ENCODE peak calls at places on chromosome 2, in five cellular contexts. D, Q, U, X and V are unnamed samples.

GRCh38 chr2:224217962-224218347 is 178.9 kb upstream of the SERPINE2 start:
- DNase-seq in D (peak; percentile 83), Q (no peak), U (no peak), X (peak; percentile 28), V (no peak)

GRCh38 chr2:38601463-38602135 is 1.1 kb downstream of the HNRNPLL start:
- DNase-seq in D (peak; percentile 56), Q (peak; percentile 61), U (no peak), X (peak; percentile 16), V (no peak)

GRCh38 chr2:108907822-108908716 is 81.0 kb downstream of the EDAR start:
- DNase-seq in D (no peak), Q (peak; percentile 26), U (no peak), X (no peak), V (no peak)

GRCh38 chr2:11446733-11447248 is 19.2 kb downstream of the E2F6 start:
- DNase-seq in D (peak; percentile 74), Q (peak; percentile 73), U (peak; percentile 8), X (peak; percentile 78), V (peak; percentile 48)

GRCh38 chr2:5479265-5479928 is 212.8 kb upstream of the SOX11 start:
- DNase-seq in D (no peak), Q (no peak), U (no peak), X (no peak), V (no peak)

GRCh38 chr2:55992465-55992864 is 68.9 kb upstream of the EFEMP1 start:
- DNase-seq in D (peak; percentile 99), Q (peak; percentile 47), U (no peak), X (peak; percentile 36), V (no peak)

GRCh38 chr2:25283921-25284320 is 57.8 kb downstream of the DNMT3A start:
- DNase-seq in D (no peak), Q (no peak), U (no peak), X (no peak), V (no peak)

GRCh38 chr2:207248702-207249355 is 83.1 kb upstream of the KLF7 start:
- DNase-seq in D (peak; percentile 34), Q (no peak), U (no peak), X (no peak), V (no peak)

GRCh38 chr2:180604077-180604476 is 376.3 kb upstream of the UBE2E3 start:
- DNase-seq in D (peak; percentile 19), Q (no peak), U (no peak), X (peak; percentile 14), V (no peak)

GRCh38 chr2:167686691-167687090 is 560.7 kb downstream of the STK39 start:
- DNase-seq in D (no peak), Q (no peak), U (no peak), X (no peak), V (no peak)

GRCh38 chr2:68806511-68807109 is 64.6 kb downstream of the BMP10 start:
- DNase-seq in D (peak; percentile 72), Q (no peak), U (no peak), X (no peak), V (no peak)

GRCh38 chr2:88016948-88017779 is 817 bp upstream of the RNU2-63P start:
- DNase-seq in D (no peak), Q (peak; percentile 85), U (peak; percentile 42), X (peak; percentile 80), V (peak; percentile 67)

GRCh38 chr2:200585730-200586643 is at the start of gene AOX1:
- DNase-seq in D (peak; percentile 67), Q (peak; percentile 75), U (no peak), X (peak; percentile 73), V (peak; percentile 48)

GRCh38 chr2:201129044-201129505 is 13.1 kb downstream of the CFLAR start:
- DNase-seq in D (peak; percentile 82), Q (no peak), U (no peak), X (peak; percentile 71), V (peak; percentile 59)

GRCh38 chr2:61238221-61238620 is 76.2 kb downstream of the C2orf74 start:
- DNase-seq in D (no peak), Q (no peak), U (no peak), X (no peak), V (no peak)

GRCh38 chr2:85468704-85469349 is 50.3 kb downstream of the SH2D6 start:
- DNase-seq in D (peak; percentile 65), Q (peak; percentile 74), U (no peak), X (peak; percentile 56), V (peak; percentile 87)

GRCh38 chr2:101231253-101231652 is 21.4 kb upstream of the CNOT11 start:
- DNase-seq in D (no peak), Q (no peak), U (no peak), X (no peak), V (no peak)

GRCh38 chr2:128388414-128389032 is 69.9 kb upstream of the HS6ST1 start:
- DNase-seq in D (peak; percentile 37), Q (no peak), U (no peak), X (peak; percentile 48), V (peak; percentile 7)

GRCh38 chr2:232235206-232235605 is 143.3 kb upstream of the ALPP start:
- DNase-seq in D (no peak), Q (no peak), U (no peak), X (no peak), V (no peak)

GRCh38 chr2:233349005-233349998 is 5.0 kb upstream of the DGKD start:
- DNase-seq in D (no peak), Q (peak; percentile 90), U (no peak), X (peak; percentile 21), V (peak; percentile 48)

GRCh38 chr2:57207191-57207590 is 839.4 kb upstream of the VRK2 start:
- DNase-seq in D (no peak), Q (no peak), U (no peak), X (no peak), V (no peak)

GRCh38 chr2:11867926-11868325 is 121.5 kb downstream of the LPIN1 start:
- DNase-seq in D (no peak), Q (no peak), U (no peak), X (no peak), V (no peak)

GRCh38 chr2:71679481-71679880 is 226.1 kb downstream of the DYSF start:
- DNase-seq in D (no peak), Q (peak; percentile 40), U (no peak), X (no peak), V (no peak)

GRCh38 chr2:166344286-166345113 is 31.2 kb downstream of the SCN9A start:
- DNase-seq in D (peak; percentile 75), Q (no peak), U (no peak), X (no peak), V (no peak)

GRCh38 chr2:158496986-158497385 is 40.2 kb downstream of the PKP4 start:
- DNase-seq in D (no peak), Q (no peak), U (no peak), X (no peak), V (no peak)

GRCh38 chr2:99607454-99607853 is 117.6 kb upstream of the REV1 start:
- DNase-seq in D (no peak), Q (no peak), U (no peak), X (no peak), V (no peak)

GRCh38 chr2:142218471-142218870 is 87.7 kb upstream of the LRP1B start:
- DNase-seq in D (peak; percentile 0), Q (no peak), U (no peak), X (no peak), V (no peak)

GRCh38 chr2:218736535-218736934 is 25.9 kb downstream of the TTLL4 start:
- DNase-seq in D (no peak), Q (no peak), U (no peak), X (no peak), V (no peak)

GRCh38 chr2:170740660-170741059 is 25.5 kb downstream of the SP5 start:
- DNase-seq in D (no peak), Q (no peak), U (no peak), X (no peak), V (no peak)

GRCh38 chr2:219178377-219179175 is 501 bp downstream of the RETREG2 start:
- DNase-seq in D (peak; percentile 67), Q (peak; percentile 75), U (peak; percentile 40), X (peak; percentile 73), V (peak; percentile 50)

GRCh38 chr2:16773080-16773713 is 107.6 kb upstream of the CYRIA start:
- DNase-seq in D (peak; percentile 74), Q (no peak), U (no peak), X (peak; percentile 77), V (peak; percentile 38)

GRCh38 chr2:47616506-47616905 is 166.4 kb upstream of the MSH6 start:
- DNase-seq in D (no peak), Q (no peak), U (no peak), X (no peak), V (no peak)

GRCh38 chr2:214135966-214136365 is 274.9 kb upstream of the VWC2L start:
- DNase-seq in D (peak; percentile 49), Q (no peak), U (no peak), X (no peak), V (no peak)

GRCh38 chr2:86695053-86695691 is 24.9 kb upstream of the RMND5A start:
- DNase-seq in D (peak; percentile 11), Q (peak; percentile 73), U (no peak), X (peak; percentile 85), V (peak; percentile 44)

GRCh38 chr2:9194352-9194751 is 12.3 kb upstream of the ASAP2 start:
- DNase-seq in D (no peak), Q (no peak), U (no peak), X (no peak), V (no peak)
- H3K27ac ChIP-seq in D (peak overlapping the region; percentile 100), Q (no peak overlapping the region), U (no peak overlapping the region), X (no peak overlapping the region), V (peak overlapping the region; percentile 79)

GRCh38 chr2:236748801-236749200 is 179.2 kb downstream of the ACKR3 start:
- DNase-seq in D (peak; percentile 21), Q (no peak), U (no peak), X (no peak), V (peak; percentile 58)
- H3K27ac ChIP-seq in D (no peak overlapping the region), Q (no peak overlapping the region), U (no peak overlapping the region), X (no peak overlapping the region), V (no peak overlapping the region)

DNA sequence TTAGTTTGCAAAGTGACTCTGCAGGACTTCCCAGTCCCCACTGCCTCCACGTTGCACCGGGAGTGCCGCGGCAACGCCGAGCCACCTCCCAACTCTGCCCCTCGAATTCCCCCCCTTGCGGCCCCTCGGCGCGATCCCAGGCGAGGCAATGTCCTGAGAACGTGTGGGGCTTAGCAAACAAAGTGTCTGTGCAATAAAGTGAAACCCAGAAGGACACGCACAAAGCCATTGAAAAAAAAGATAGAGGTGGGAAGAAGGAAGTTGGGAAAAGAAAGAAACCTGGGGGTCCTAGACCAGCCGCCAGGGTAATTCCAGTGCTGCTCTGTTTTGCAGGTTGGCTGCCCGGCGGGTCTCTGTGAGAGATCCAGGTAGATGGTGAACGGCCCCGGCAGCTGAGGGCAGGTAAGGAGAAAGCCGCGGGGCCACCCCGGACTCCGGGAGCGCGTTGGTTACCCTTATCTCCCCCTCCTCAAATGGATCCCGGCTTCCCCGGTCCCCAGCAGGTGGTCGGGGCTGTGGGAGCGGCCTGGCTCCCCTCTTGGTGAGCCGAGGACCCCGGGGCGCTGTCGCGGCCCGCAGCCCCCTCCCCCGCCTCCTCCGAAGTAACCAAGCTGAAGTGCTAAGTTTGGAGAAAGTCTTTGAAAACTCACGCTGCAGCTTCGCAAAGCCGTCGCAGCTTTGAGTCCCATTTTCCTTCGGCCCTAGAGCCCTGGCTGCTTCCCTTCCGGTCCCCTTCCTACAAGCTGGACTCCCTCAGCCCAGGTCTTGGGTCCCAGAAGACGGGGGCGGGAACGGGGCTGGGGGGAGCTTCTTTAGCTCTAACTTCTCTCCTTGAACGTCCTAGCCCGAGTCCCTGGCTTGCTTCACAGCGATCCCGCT is 525 bp downstream of the OTX1 start:
- DNase-seq in D (peak; percentile 30), Q (no peak), U (no peak), X (peak; percentile 21), V (no peak)
- H3K27ac ChIP-seq in D (no peak overlapping the region), Q (no peak overlapping the region), U (peak overlapping the region; percentile 57), X (no peak overlapping the region), V (no peak overlapping the region)

DNA sequence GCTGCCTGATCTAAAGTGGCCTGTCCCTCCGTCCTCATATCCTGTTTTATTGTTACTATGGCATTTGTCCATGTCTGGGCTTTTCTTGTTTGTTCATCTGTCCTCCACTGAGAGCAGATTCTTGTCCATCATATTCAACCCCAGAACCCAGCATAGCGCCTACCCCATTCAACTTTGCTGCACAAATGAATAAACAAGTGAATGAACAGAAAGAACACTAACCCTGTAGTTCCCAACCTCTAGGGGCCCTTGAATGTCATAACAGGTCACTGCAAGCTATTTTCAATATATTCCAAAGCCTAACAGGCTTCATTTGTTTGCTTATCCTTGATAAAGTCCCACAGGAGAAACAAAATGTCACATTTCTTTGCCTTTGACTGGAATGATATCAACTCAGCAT is 83.9 kb downstream of the GALNT14 start:
- DNase-seq in D (no peak), Q (no peak), U (no peak), X (no peak), V (no peak)
- H3K27ac ChIP-seq in D (no peak overlapping the region), Q (peak overlapping the region; percentile 72), U (no peak overlapping the region), X (no peak overlapping the region), V (no peak overlapping the region)